ENCODE peak calls at places on chromosomes 1 and 21, in four cellular contexts. E is tibial artery, H is H54, I is NCI-H1092. C is an unnamed sample.

GRCh38 chr1:38758824-38759223 is 100.7 kb downstream of the RRAGC start:
- DNase-seq in E (no peak), H (no peak), I (no peak), C (no peak)

GRCh38 chr1:203351037-203351625 is at the start of gene FMOD:
- DNase-seq in E (peak), H (no peak), I (peak), C (no peak)

GRCh38 chr1:200588698-200589097 is 31.9 kb downstream of the KIF14 start:
- DNase-seq in E (no peak), H (no peak), I (no peak), C (no peak)

GRCh38 chr1:186146971-186147370 is 228.1 kb downstream of the TPR start:
- DNase-seq in I (no peak), E (no peak), H (no peak), C (no peak)

GRCh38 chr21:15797577-15798363 is 68.0 kb downstream of the USP25 start:
- DNase-seq in I (no peak), E (no peak), H (no peak), C (no peak)

GRCh38 chr1:2381741-2382620 is 9.4 kb downstream of the MORN1 start:
- DNase-seq in E (peak), I (no peak), H (peak), C (peak)

GRCh38 chr1:12636098-12636950 is 7.6 kb upstream of the AADACL4 start:
- DNase-seq in H (no peak), E (peak), I (no peak), C (no peak)

GRCh38 chr1:38891753-38892152 is 10.4 kb upstream of the GJA9 start:
- DNase-seq in I (no peak), E (no peak), H (no peak), C (no peak)

GRCh38 chr1:162956922-162957321 is 95.9 kb upstream of the CCDC190 start:
- DNase-seq in E (no peak), H (no peak), I (no peak), C (no peak)

GRCh38 chr1:87294633-87295032 is 34.0 kb upstream of the LMO4 start:
- DNase-seq in I (no peak), H (no peak), E (no peak), C (no peak)

GRCh38 chr1:6059866-6060265 is 14.2 kb downstream of the KCNAB2 start:
- DNase-seq in I (no peak), H (peak), E (no peak), C (no peak)

GRCh38 chr1:56707379-56707778 is 62.3 kb downstream of the PRKAA2 start:
- DNase-seq in I (no peak), H (no peak), E (no peak), C (no peak)

GRCh38 chr1:9883585-9884449 is 26.3 kb downstream of the CTNNBIP1 start:
- DNase-seq in H (no peak), I (no peak), E (no peak), C (no peak)

GRCh38 chr1:46380508-46380907 is 13.6 kb upstream of the FAAH start:
- DNase-seq in E (no peak), H (no peak), I (no peak), C (no peak)

GRCh38 chr1:231192620-231193163 is 30.8 kb downstream of the TRIM67 start:
- DNase-seq in H (no peak), I (peak), E (no peak), C (no peak)

GRCh38 chr1:98005326-98006010 is 84.6 kb upstream of the DPYD start:
- DNase-seq in E (no peak), I (no peak), H (no peak), C (no peak)

GRCh38 chr1:213613549-213613948 is 374.2 kb upstream of the PROX1 start:
- DNase-seq in H (no peak), E (no peak), I (no peak), C (no peak)